ENCODE peak calls at places on chromosomes 12 and 14, in nine cellular contexts. V is body of pancreas; N is fibroblast of lung; E is left lung; P is breast epithelium; D is CD4-positive, alpha-beta memory T cell; K is heart right ventricle; Z is HCT116; A is CD8-positive, alpha-beta memory T cell. X is an unnamed sample.
A peak's percentile ranks its signal among the peaks of the same experiment; 100 is the strongest.

GRCh38 chr14:99195602-99196309 is 76.2 kb downstream of the BCL11B start:
- DNase-seq in V (peak; percentile 49), N (no peak), E (no peak), P (no peak), D (no peak), K (no peak), Z (no peak), A (no peak), X (peak; percentile 43)

GRCh38 chr12:5988088-5988487 is 43.0 kb upstream of the ANO2 start:
- DNase-seq in V (no peak), N (no peak), E (no peak), P (no peak), D (no peak), K (no peak), Z (no peak), A (no peak), X (no peak)

GRCh38 chr14:59301354-59301753 is 112.9 kb downstream of the DAAM1 start:
- DNase-seq in V (peak; percentile 27), N (no peak), E (no peak), P (no peak), D (peak; percentile 2), K (no peak), Z (no peak), A (no peak), X (no peak)

GRCh38 chr12:6970096-6970527 is 352 bp downstream of the PHB2 start:
- DNase-seq in V (peak; percentile 44), N (no peak), E (no peak), P (no peak), D (no peak), K (no peak), Z (no peak), A (no peak), X (no peak)

GRCh38 chr12:179131-179884 is 34.6 kb downstream of the SLC6A12 start:
- DNase-seq in V (no peak), N (no peak), E (no peak), P (no peak), D (no peak), K (peak; percentile 59), Z (no peak), A (no peak), X (no peak)

GRCh38 chr14:72613196-72613974 is 280.5 kb downstream of the DPF3 start:
- DNase-seq in V (peak; percentile 81), N (peak; percentile 47), E (peak; percentile 45), P (no peak), D (no peak), K (peak; percentile 81), Z (no peak), A (no peak), X (no peak)

GRCh38 chr12:132260721-132261120 is 68.7 kb downstream of the GALNT9 start:
- DNase-seq in V (no peak), N (no peak), E (no peak), P (no peak), D (no peak), K (peak; percentile 2), Z (no peak), A (no peak), X (no peak)

GRCh38 chr12:54935235-54935951 is 49.2 kb downstream of the TESPA1 start:
- DNase-seq in V (no peak), N (peak; percentile 79), E (no peak), P (no peak), D (peak; percentile 60), K (no peak), Z (peak; percentile 77), A (peak; percentile 32), X (peak; percentile 53)

GRCh38 chr12:70272510-70272909 is 29.3 kb downstream of the CNOT2 start:
- DNase-seq in V (no peak), N (no peak), E (no peak), P (no peak), D (no peak), K (no peak), Z (no peak), A (no peak), X (no peak)

GRCh38 chr14:60356921-60357550 is 108.0 kb downstream of the PPM1A start:
- DNase-seq in V (peak; percentile 14), N (no peak), E (no peak), P (no peak), D (no peak), K (no peak), Z (no peak), A (no peak), X (no peak)

GRCh38 chr12:124993568-124994434 is at the start of gene BRI3BP:
- DNase-seq in V (peak; percentile 78), N (peak; percentile 30), E (peak; percentile 72), P (no peak), D (peak; percentile 74), K (peak; percentile 74), Z (no peak), A (peak; percentile 78), X (peak; percentile 73)

GRCh38 chr14:104793703-104793959 is 1.9 kb downstream of the AKT1 start:
- DNase-seq in V (no peak), N (no peak), E (no peak), P (no peak), D (no peak), K (no peak), Z (no peak), A (no peak), X (no peak)

GRCh38 chr14:39491134-39491541 is 58.9 kb upstream of the FBXO33 start:
- DNase-seq in V (no peak), N (peak; percentile 53), E (no peak), P (no peak), D (peak; percentile 28), K (no peak), Z (peak; percentile 22), A (peak; percentile 25), X (peak; percentile 30)

GRCh38 chr12:63457857-63458256 is 210.4 kb downstream of the DPY19L2 start:
- DNase-seq in V (no peak), N (no peak), E (no peak), P (no peak), D (no peak), K (no peak), Z (no peak), A (no peak), X (no peak)

GRCh38 chr12:24728366-24728765 is 220.5 kb downstream of the BCAT1 start:
- DNase-seq in V (no peak), N (peak; percentile 72), E (no peak), P (no peak), D (no peak), K (no peak), Z (no peak), A (no peak), X (no peak)

GRCh38 chr12:69657376-69658137 is 41.5 kb downstream of the BEST3 start:
- DNase-seq in V (no peak), N (peak; percentile 75), E (no peak), P (no peak), D (no peak), K (no peak), Z (no peak), A (no peak), X (no peak)

GRCh38 chr12:532908-533565 is 73.3 kb downstream of the B4GALNT3 start:
- DNase-seq in V (no peak), N (no peak), E (no peak), P (no peak), D (no peak), K (no peak), Z (no peak), A (no peak), X (no peak)

GRCh38 chr12:89862511-89863331 is 154.1 kb upstream of the ATP2B1 start:
- DNase-seq in V (no peak), N (peak; percentile 14), E (peak; percentile 53), P (no peak), D (peak; percentile 75), K (no peak), Z (no peak), A (peak; percentile 65), X (peak; percentile 42)

GRCh38 chr12:72273851-72274284 is 1.7 kb downstream of the TRHDE start:
- DNase-seq in V (peak; percentile 87), N (peak; percentile 28), E (no peak), P (no peak), D (no peak), K (peak; percentile 12), Z (no peak), A (no peak), X (no peak)

GRCh38 chr14:51871846-51872245 is 11.4 kb downstream of the GNG2 start:
- DNase-seq in V (no peak), N (no peak), E (no peak), P (no peak), D (no peak), K (no peak), Z (no peak), A (no peak), X (no peak)
- H3K4me1 ChIP-seq in V (no peaks in the 10 kb centered on the region), N (peaks cover 10% of the 10 kb centered on the region), E (no peaks in the 10 kb centered on the region), P (no peaks in the 10 kb centered on the region), D (peaks cover 93% of the 10 kb centered on the region), K (peaks cover 13% of the 10 kb centered on the region), Z (peaks cover 8% of the 10 kb centered on the region), A (peaks cover 79% of the 10 kb centered on the region), X (no peaks in the 10 kb centered on the region)

DNA sequence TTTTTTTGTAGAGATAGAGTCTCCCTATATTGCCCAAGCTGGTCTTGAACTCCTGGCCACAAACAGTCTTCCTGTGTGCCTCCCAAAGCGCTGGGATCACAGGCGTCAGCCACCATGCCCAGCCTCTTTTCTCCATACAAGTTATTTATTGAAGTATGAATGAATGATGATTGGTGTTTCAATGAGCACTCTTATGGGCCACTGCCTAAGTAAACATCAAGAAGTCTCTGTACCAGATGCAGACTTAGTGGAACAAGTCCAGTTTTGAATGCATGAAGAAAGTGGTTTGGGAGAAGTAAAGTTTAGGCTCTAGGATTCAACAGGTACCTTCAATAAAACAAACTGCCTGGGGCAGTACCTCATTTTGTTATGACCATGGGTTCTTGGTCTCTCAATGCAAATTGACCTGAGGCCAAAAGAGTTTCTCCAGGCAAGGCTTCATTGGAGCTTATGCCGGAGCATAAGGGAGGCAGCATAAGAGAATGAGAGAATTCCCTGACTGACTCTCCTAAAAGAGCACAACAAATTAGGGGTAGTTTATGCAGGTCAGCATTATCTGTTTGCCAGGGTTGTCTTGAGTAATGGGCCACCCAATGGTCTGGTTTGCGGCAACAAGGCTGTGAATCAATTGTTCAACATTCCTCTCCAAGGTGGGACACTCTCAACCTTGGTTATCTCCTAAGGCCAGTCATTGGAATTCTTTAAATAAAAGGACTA is 1.1 kb upstream of the GMFB start:
- DNase-seq in V (no peak), N (no peak), E (no peak), P (no peak), D (no peak), K (no peak), Z (no peak), A (no peak), X (no peak)
- H3K4me3 ChIP-seq in V (no peak overlapping the region), N (peak overlapping the region; percentile 46), E (peak overlapping the region; percentile 72), P (no peak overlapping the region), D (peak overlapping the region; percentile 66), K (no peak overlapping the region), Z (peak overlapping the region; percentile 87), A (peak overlapping the region; percentile 69), X (no peak overlapping the region)

GRCh38 chr14:55411426-55412389 is at the start of gene ATG14:
- DNase-seq in V (peak; percentile 90), N (peak; percentile 84), E (peak; percentile 86), P (peak; percentile 78), D (peak; percentile 70), K (peak; percentile 83), Z (peak; percentile 57), A (peak; percentile 73), X (peak; percentile 85)
- H3K27ac ChIP-seq in V (peak within 1 kb of the TSS; percentile 78), N (peak within 1 kb of the TSS; percentile 82), E (peak within 1 kb of the TSS; percentile 80), P (peak within 1 kb of the TSS; percentile 96), D (peak within 1 kb of the TSS; percentile 78), K (peak within 1 kb of the TSS; percentile 88), Z (peak within 1 kb of the TSS; percentile 8), A (peak within 1 kb of the TSS; percentile 66), X (peak within 1 kb of the TSS; percentile 94)

DNA sequence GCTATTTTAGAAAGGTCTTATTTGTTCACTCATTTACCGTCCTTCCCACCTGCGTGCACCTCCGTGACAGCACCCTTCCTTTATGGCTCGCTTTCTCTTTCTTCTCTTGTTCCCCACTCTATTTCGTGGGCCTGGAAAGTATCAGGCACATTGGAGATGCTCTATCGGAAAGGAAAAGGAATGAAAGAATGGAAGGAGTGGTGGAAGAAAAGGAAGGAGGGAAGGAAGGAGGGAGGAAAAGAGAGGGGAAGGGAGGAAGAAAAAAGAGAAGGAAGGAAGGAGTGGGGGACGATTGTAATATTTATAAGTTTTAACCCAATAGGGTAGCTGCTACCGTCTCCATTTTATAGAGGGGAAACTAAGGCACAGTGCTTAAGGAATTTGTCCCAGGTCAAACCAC is 363.4 kb downstream of the CACNA1C start:
- DNase-seq in V (no peak), N (no peak), E (no peak), P (no peak), D (no peak), K (no peak), Z (no peak), A (no peak), X (no peak)
- H3K4me1 ChIP-seq in V (no peaks in the 10 kb centered on the region), N (no peaks in the 10 kb centered on the region), E (no peaks in the 10 kb centered on the region), P (no peaks in the 10 kb centered on the region), D (no peaks in the 10 kb centered on the region), K (peaks cover 78% of the 10 kb centered on the region), Z (no peaks in the 10 kb centered on the region), A (no peaks in the 10 kb centered on the region), X (no peaks in the 10 kb centered on the region)

X was measured in small intestine.